ENCODE peak calls at places on chromosomes 16 and 17, in six cellular contexts. U is neural progenitor cell; D is CD8-positive, alpha-beta T cell; I is heart right ventricle; X is Peyer's patch; K is heart left ventricle. P is an unnamed sample.
A peak's percentile ranks its signal among the peaks of the same experiment; 100 is the strongest.

GRCh38 chr17:16377804-16378400 is 3.0 kb upstream of the UBB start:
- DNase-seq in U (no peak), D (no peak), I (no peak), X (no peak), K (no peak), P (no peak)

GRCh38 chr17:17859909-17860760 is 23.3 kb upstream of the SREBF1 start:
- DNase-seq in U (peak; percentile 80), D (peak; percentile 68), I (peak; percentile 69), X (peak; percentile 86), K (peak; percentile 88), P (peak; percentile 65)

GRCh38 chr17:1181769-1182137 is 2.0 kb upstream of the ABR start:
- DNase-seq in U (no peak), D (no peak), I (no peak), X (no peak), K (no peak), P (no peak)

GRCh38 chr17:64063766-64064224 is 43.4 kb upstream of the ICAM2 start:
- DNase-seq in U (peak; percentile 78), D (peak; percentile 73), I (peak; percentile 62), X (peak; percentile 80), K (peak; percentile 47), P (peak; percentile 70)

GRCh38 chr17:39939588-39940419 is 12.3 kb downstream of the LRRC3C start:
- DNase-seq in U (peak; percentile 58), D (peak; percentile 74), I (no peak), X (no peak), K (peak; percentile 60), P (no peak)

GRCh38 chr16:35881654-35882053 is 2422.2 kb downstream of the TP53TG3F start:
- DNase-seq in U (no peak), D (no peak), I (no peak), X (no peak), K (no peak), P (no peak)

GRCh38 chr16:73329363-73330306 is 281.7 kb upstream of the ZFHX3 start:
- DNase-seq in U (peak; percentile 51), D (no peak), I (no peak), X (peak; percentile 46), K (no peak), P (no peak)

GRCh38 chr17:40827746-40828453 is 5.5 kb upstream of the KRT10 start:
- DNase-seq in U (no peak), D (no peak), I (no peak), X (no peak), K (no peak), P (no peak)

GRCh38 chr17:44872131-44872768 is 24.6 kb downstream of the HIGD1B start:
- DNase-seq in U (no peak), D (no peak), I (peak; percentile 50), X (no peak), K (peak; percentile 68), P (peak; percentile 87)

GRCh38 chr17:1312261-1312870 is 32.9 kb downstream of the TRARG1 start:
- DNase-seq in U (peak; percentile 84), D (no peak), I (no peak), X (no peak), K (no peak), P (no peak)

GRCh38 chr17:74868251-74868907 is 4.4 kb downstream of the FDXR start:
- DNase-seq in U (no peak), D (no peak), I (no peak), X (no peak), K (no peak), P (no peak)

GRCh38 chr16:30186782-30187555 is 3.6 kb downstream of the CORO1A start:
- DNase-seq in U (peak; percentile 74), D (peak; percentile 89), I (peak; percentile 81), X (peak; percentile 95), K (peak; percentile 72), P (peak; percentile 78)

GRCh38 chr17:77186141-77186604 is 45.4 kb downstream of the SEC14L1 start:
- DNase-seq in U (no peak), D (peak; percentile 33), I (peak; percentile 27), X (peak; percentile 57), K (peak; percentile 44), P (no peak)

GRCh38 chr16:54286330-54287017 is at the start of gene IRX3:
- DNase-seq in U (peak; percentile 96), D (no peak), I (peak; percentile 89), X (peak; percentile 47), K (peak; percentile 96), P (peak; percentile 93)

GRCh38 chr16:58678716-58679115 is 5.9 kb downstream of the SLC38A7 start:
- DNase-seq in U (no peak), D (no peak), I (peak; percentile 46), X (no peak), K (peak; percentile 61), P (peak; percentile 67)

GRCh38 chr17:43702636-43703035 is 40.9 kb upstream of the MEOX1 start:
- DNase-seq in U (no peak), D (no peak), I (no peak), X (no peak), K (no peak), P (no peak)

GRCh38 chr17:35341465-35341992 is 31.9 kb downstream of the SLFN11 start:
- DNase-seq in U (no peak), D (no peak), I (no peak), X (peak; percentile 55), K (peak; percentile 28), P (no peak)

GRCh38 chr17:9350083-9350482 is 225.5 kb downstream of the STX8 start:
- DNase-seq in U (no peak), D (no peak), I (no peak), X (no peak), K (no peak), P (no peak)

GRCh38 chr16:658679-659571 is 9.0 kb upstream of the RHOT2 start:
- DNase-seq in U (no peak), D (no peak), I (no peak), X (no peak), K (no peak), P (no peak)

GRCh38 chr16:80327740-80328139 is 213.1 kb upstream of the DYNLRB2 start:
- DNase-seq in U (no peak), D (no peak), I (no peak), X (no peak), K (no peak), P (no peak)

GRCh38 chr17:76888661-76889060 is 20.5 kb downstream of the MGAT5B start:
- DNase-seq in U (peak; percentile 56), D (no peak), I (no peak), X (no peak), K (no peak), P (no peak)

GRCh38 chr17:78966123-78966813 is 13.5 kb downstream of the LGALS3BP start:
- DNase-seq in U (no peak), D (no peak), I (no peak), X (no peak), K (no peak), P (no peak)
- H3K4me1 ChIP-seq in U (no peaks in the 10 kb centered on the region), D (peaks cover 1% of the 10 kb centered on the region), I (no peaks in the 10 kb centered on the region), X (no peaks in the 10 kb centered on the region), K (no peaks in the 10 kb centered on the region), P (no peaks in the 10 kb centered on the region)

GRCh38 chr16:50209548-50210265 is 56.6 kb downstream of the TENT4B start:
- DNase-seq in U (peak; percentile 54), D (no peak), I (no peak), X (peak; percentile 52), K (no peak), P (no peak)
- H3K27ac ChIP-seq in U (peak overlapping the region; percentile 23), D (no peak overlapping the region), I (no peak overlapping the region), X (no peak overlapping the region), K (no peak overlapping the region), P (peak overlapping the region; percentile 44)

GRCh38 chr17:81400154-81400938 is 5.1 kb downstream of the BAHCC1 start:
- DNase-seq in U (peak; percentile 95), D (no peak), I (peak; percentile 62), X (peak; percentile 66), K (peak; percentile 71), P (peak; percentile 56)
- H3K4me1 ChIP-seq in U (peaks cover 48% of the 10 kb centered on the region), D (peaks cover 42% of the 10 kb centered on the region), I (peaks cover 37% of the 10 kb centered on the region), X (peaks cover 38% of the 10 kb centered on the region), K (peaks cover 13% of the 10 kb centered on the region), P (peaks cover 46% of the 10 kb centered on the region)

DNA sequence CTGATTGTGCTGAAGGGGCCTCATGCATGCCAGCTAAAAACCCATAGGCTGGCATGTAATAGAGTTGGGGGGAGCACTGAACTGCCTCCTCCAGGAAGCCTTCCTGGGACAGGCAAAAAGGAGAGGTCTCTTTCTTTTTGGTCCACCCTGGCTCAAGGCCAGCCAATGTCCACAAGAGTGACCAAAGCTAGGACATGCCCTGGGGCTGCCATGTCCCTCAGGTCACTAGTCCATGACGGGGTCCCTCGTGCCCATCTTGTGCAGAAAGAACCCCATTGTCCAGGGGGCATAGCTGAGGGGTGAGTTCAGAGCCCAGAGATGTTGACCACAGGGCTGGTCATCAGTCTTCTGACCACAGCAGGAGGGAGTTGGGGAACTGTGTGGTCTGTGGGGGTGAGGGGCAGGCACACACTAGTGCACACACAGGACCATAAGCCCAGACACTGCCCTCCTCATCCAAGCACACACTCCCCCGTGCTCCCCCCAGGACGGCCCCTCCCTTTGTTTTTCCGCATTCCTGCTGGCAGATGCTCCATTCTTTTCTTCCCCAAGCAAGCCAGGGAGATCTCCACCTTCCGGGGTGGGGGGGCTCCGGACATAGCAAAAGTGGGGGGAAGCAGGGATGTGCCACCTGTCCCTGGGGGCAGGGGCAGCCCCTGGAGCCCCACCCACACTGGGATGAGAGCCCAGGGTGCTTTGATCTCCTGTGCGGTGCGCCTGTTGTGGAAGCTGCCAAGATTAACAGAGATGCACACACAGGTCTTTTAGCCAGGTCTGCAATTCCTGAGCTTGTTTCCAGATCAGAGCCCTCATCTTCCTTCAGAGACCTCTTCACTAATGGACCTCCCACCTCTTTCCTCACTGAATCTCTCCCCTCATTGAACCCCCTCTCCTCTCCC is 25.2 kb upstream of the PHB1 start:
- DNase-seq in U (peak; percentile 22), D (no peak), I (no peak), X (no peak), K (no peak), P (no peak)
- H3K27ac ChIP-seq in U (no peak overlapping the region), D (no peak overlapping the region), I (no peak overlapping the region), X (no peak overlapping the region), K (no peak overlapping the region), P (no peak overlapping the region)

P was measured in psoas muscle.